ENCODE peak calls at places on chromosomes 6 and 20, in eight cellular contexts. One of them, this sample, is unnamed.

GRCh38 chr6:103578115-103578514 is 1281.6 kb downstream of the HACE1 start:
- DNase-seq in cardiac fibroblast: no peak
- DNase-seq in T-cell: no peak
- DNase-seq in NCI-H146: no peak
- DNase-seq in GM06990: no peak
- DNase-seq in glutamatergic neuron: no peak
- DNase-seq in bronchial epithelial cell: no peak
- DNase-seq in right cardiac atrium: no peak
- DNase-seq in this sample: no peak

GRCh38 chr20:48758206-48758820 is 69.5 kb downstream of the PREX1 start:
- DNase-seq in NCI-H146: peak
- DNase-seq in glutamatergic neuron: no peak
- DNase-seq in right cardiac atrium: no peak
- DNase-seq in T-cell: peak
- DNase-seq in GM06990: no peak
- DNase-seq in cardiac fibroblast: no peak
- DNase-seq in bronchial epithelial cell: no peak
- DNase-seq in this sample: peak

GRCh38 chr6:43926644-43927524 is 156.9 kb downstream of the VEGFA start:
- DNase-seq in T-cell: no peak
- DNase-seq in cardiac fibroblast: peak
- DNase-seq in bronchial epithelial cell: peak
- DNase-seq in right cardiac atrium: peak
- DNase-seq in glutamatergic neuron: peak
- DNase-seq in NCI-H146: peak
- DNase-seq in GM06990: no peak
- DNase-seq in this sample: peak

GRCh38 chr6:29028821-29029220 is 16.2 kb downstream of the OR2W1 start:
- DNase-seq in cardiac fibroblast: no peak
- DNase-seq in glutamatergic neuron: no peak
- DNase-seq in NCI-H146: no peak
- DNase-seq in T-cell: no peak
- DNase-seq in GM06990: no peak
- DNase-seq in right cardiac atrium: no peak
- DNase-seq in bronchial epithelial cell: no peak
- DNase-seq in this sample: no peak

GRCh38 chr6:105545947-105546710 is 143.2 kb upstream of the PREP start:
- DNase-seq in right cardiac atrium: no peak
- DNase-seq in T-cell: no peak
- DNase-seq in GM06990: no peak
- DNase-seq in cardiac fibroblast: peak
- DNase-seq in bronchial epithelial cell: peak
- DNase-seq in glutamatergic neuron: no peak
- DNase-seq in NCI-H146: no peak
- DNase-seq in this sample: peak

GRCh38 chr6:138485586-138486248 is 13.6 kb downstream of the NHSL1 start:
- DNase-seq in glutamatergic neuron: peak
- DNase-seq in NCI-H146: peak
- DNase-seq in bronchial epithelial cell: no peak
- DNase-seq in GM06990: no peak
- DNase-seq in right cardiac atrium: peak
- DNase-seq in T-cell: no peak
- DNase-seq in cardiac fibroblast: no peak
- DNase-seq in this sample: no peak

GRCh38 chr6:112014483-112014882 is 39.4 kb upstream of the CCN6 start:
- DNase-seq in T-cell: no peak
- DNase-seq in cardiac fibroblast: peak
- DNase-seq in glutamatergic neuron: no peak
- DNase-seq in bronchial epithelial cell: no peak
- DNase-seq in NCI-H146: no peak
- DNase-seq in GM06990: no peak
- DNase-seq in right cardiac atrium: no peak
- DNase-seq in this sample: no peak

GRCh38 chr20:50663095-50663821 is 28.1 kb downstream of the RIPOR3 start:
- DNase-seq in glutamatergic neuron: no peak
- DNase-seq in NCI-H146: no peak
- DNase-seq in bronchial epithelial cell: peak
- DNase-seq in GM06990: no peak
- DNase-seq in T-cell: no peak
- DNase-seq in right cardiac atrium: no peak
- DNase-seq in cardiac fibroblast: no peak
- DNase-seq in this sample: no peak

GRCh38 chr6:111730835-111731234 is 125.2 kb upstream of the TRAF3IP2 start:
- DNase-seq in T-cell: no peak
- DNase-seq in NCI-H146: peak
- DNase-seq in glutamatergic neuron: no peak
- DNase-seq in bronchial epithelial cell: no peak
- DNase-seq in GM06990: no peak
- DNase-seq in right cardiac atrium: peak
- DNase-seq in cardiac fibroblast: peak
- DNase-seq in this sample: no peak

GRCh38 chr6:20402181-20403079 is 751 bp downstream of the E2F3 start:
- DNase-seq in GM06990: peak
- DNase-seq in cardiac fibroblast: no peak
- DNase-seq in right cardiac atrium: peak
- DNase-seq in T-cell: peak
- DNase-seq in bronchial epithelial cell: peak
- DNase-seq in NCI-H146: peak
- DNase-seq in glutamatergic neuron: peak
- DNase-seq in this sample: peak

GRCh38 chr6:42185597-42185996 is 9.2 kb downstream of the GUCA1B start:
- DNase-seq in cardiac fibroblast: no peak
- DNase-seq in T-cell: no peak
- DNase-seq in right cardiac atrium: no peak
- DNase-seq in glutamatergic neuron: no peak
- DNase-seq in GM06990: no peak
- DNase-seq in bronchial epithelial cell: no peak
- DNase-seq in NCI-H146: no peak
- DNase-seq in this sample: no peak

GRCh38 chr6:83430606-83431544 is at the start of gene ME1:
- DNase-seq in GM06990: peak
- DNase-seq in glutamatergic neuron: peak
- DNase-seq in right cardiac atrium: peak
- DNase-seq in cardiac fibroblast: peak
- DNase-seq in bronchial epithelial cell: peak
- DNase-seq in NCI-H146: peak
- DNase-seq in T-cell: peak
- DNase-seq in this sample: peak

GRCh38 chr6:24581084-24581669 is 64.8 kb downstream of the KIAA0319 start:
- DNase-seq in bronchial epithelial cell: peak
- DNase-seq in T-cell: peak
- DNase-seq in cardiac fibroblast: peak
- DNase-seq in right cardiac atrium: peak
- DNase-seq in GM06990: no peak
- DNase-seq in glutamatergic neuron: peak
- DNase-seq in NCI-H146: peak
- DNase-seq in this sample: peak

GRCh38 chr6:24599179-24599578 is 46.8 kb downstream of the KIAA0319 start:
- DNase-seq in T-cell: no peak
- DNase-seq in NCI-H146: no peak
- DNase-seq in glutamatergic neuron: no peak
- DNase-seq in bronchial epithelial cell: no peak
- DNase-seq in right cardiac atrium: no peak
- DNase-seq in cardiac fibroblast: no peak
- DNase-seq in GM06990: no peak
- DNase-seq in this sample: no peak

GRCh38 chr6:161828355-161828754 is 554.5 kb upstream of the AGPAT4 start:
- DNase-seq in NCI-H146: no peak
- DNase-seq in T-cell: no peak
- DNase-seq in glutamatergic neuron: peak
- DNase-seq in GM06990: no peak
- DNase-seq in cardiac fibroblast: no peak
- DNase-seq in right cardiac atrium: no peak
- DNase-seq in bronchial epithelial cell: no peak
- DNase-seq in this sample: no peak

GRCh38 chr6:97186416-97186999 is 96.5 kb downstream of the MMS22L start:
- DNase-seq in bronchial epithelial cell: peak
- DNase-seq in right cardiac atrium: peak
- DNase-seq in GM06990: peak
- DNase-seq in T-cell: peak
- DNase-seq in cardiac fibroblast: peak
- DNase-seq in NCI-H146: peak
- DNase-seq in glutamatergic neuron: peak
- DNase-seq in this sample: peak

GRCh38 chr6:105879902-105880547 is 206.1 kb upstream of the PRDM1 start:
- DNase-seq in NCI-H146: no peak
- DNase-seq in right cardiac atrium: peak
- DNase-seq in cardiac fibroblast: no peak
- DNase-seq in T-cell: no peak
- DNase-seq in bronchial epithelial cell: no peak
- DNase-seq in glutamatergic neuron: no peak
- DNase-seq in GM06990: no peak
- DNase-seq in this sample: no peak

GRCh38 chr20:33008336-33009213 is 1.1 kb downstream of the BPIFB2 start:
- DNase-seq in bronchial epithelial cell: no peak
- DNase-seq in glutamatergic neuron: no peak
- DNase-seq in cardiac fibroblast: no peak
- DNase-seq in NCI-H146: no peak
- DNase-seq in GM06990: no peak
- DNase-seq in T-cell: no peak
- DNase-seq in right cardiac atrium: no peak
- DNase-seq in this sample: no peak